ENCODE peak calls at places on chromosomes 1 and 21, in six cellular contexts. M, I, U, B, P and V are unnamed samples.

GRCh38 chr1:209607795-209608178 is 24.3 kb downstream of the CAMK1G start:
- DNase-seq in M (no peak), B (no peak), I (no peak), P (no peak), U (no peak), V (no peak)

GRCh38 chr1:21069549-21069948 is 107.1 kb downstream of the EIF4G3 start:
- DNase-seq in P (no peak), M (no peak), I (no peak), U (no peak), B (no peak), V (no peak)

GRCh38 chr1:145963218-145964019 is 956 bp downstream of the ANKRD34A start:
- DNase-seq in U (no peak), B (no peak), I (no peak), M (no peak), P (peak), V (no peak)

GRCh38 chr1:28775121-28775942 is 36.6 kb upstream of the OPRD1 start:
- DNase-seq in I (peak), U (peak), B (peak), M (peak), P (peak), V (peak)

GRCh38 chr1:119367332-119368124 is 1.1 kb upstream of the HAO2 start:
- DNase-seq in P (peak), M (no peak), U (no peak), I (no peak), B (no peak), V (no peak)

GRCh38 chr1:23837905-23838304 is 12.7 kb upstream of the HMGCL start:
- DNase-seq in B (no peak), M (peak), P (no peak), U (no peak), I (no peak), V (no peak)

GRCh38 chr1:212607924-212608208 is 695 bp upstream of the ATF3 start:
- DNase-seq in U (no peak), P (no peak), M (no peak), I (no peak), B (no peak), V (no peak)

GRCh38 chr1:8396083-8396911 is 78.4 kb downstream of the SLC45A1 start:
- DNase-seq in B (no peak), I (no peak), P (no peak), U (no peak), M (no peak), V (no peak)

GRCh38 chr1:25806418-25806817 is 6.4 kb downstream of the SELENON start:
- DNase-seq in B (no peak), U (no peak), P (no peak), I (no peak), M (peak), V (peak)

GRCh38 chr1:25958475-25958874 is 39.4 kb downstream of the PAFAH2 start:
- DNase-seq in B (no peak), U (no peak), I (no peak), P (no peak), M (no peak), V (no peak)

GRCh38 chr21:41411449-41412089 is 14.5 kb upstream of the MX1 start:
- DNase-seq in I (no peak), M (peak), U (no peak), P (peak), B (peak), V (no peak)

GRCh38 chr1:53552146-53552940 is 93.1 kb downstream of the DMRTB1 start:
- DNase-seq in M (no peak), U (no peak), I (no peak), P (no peak), B (no peak), V (no peak)

GRCh38 chr1:217089239-217090014 is 366.2 kb upstream of the ESRRG start:
- DNase-seq in P (peak), I (peak), M (peak), B (no peak), U (no peak), V (no peak)

GRCh38 chr1:113168946-113169345 is 95.9 kb downstream of the LRIG2 start:
- DNase-seq in M (peak), B (no peak), I (no peak), P (no peak), U (no peak), V (no peak)

GRCh38 chr21:25565272-25566199 is 41.7 kb downstream of the MRPL39 start:
- DNase-seq in P (no peak), I (no peak), M (no peak), B (no peak), U (no peak), V (no peak)

GRCh38 chr1:53084589-53084971 is 22.6 kb downstream of the PODN start:
- DNase-seq in P (no peak), B (no peak), M (no peak), U (no peak), I (no peak), V (no peak)

GRCh38 chr21:35002879-35003722 is 46.0 kb downstream of the RUNX1 start:
- DNase-seq in I (no peak), M (no peak), U (no peak), B (no peak), P (no peak), V (no peak)

GRCh38 chr1:47189844-47190562 is at the start of gene PDZK1IP1:
- DNase-seq in M (peak), U (no peak), B (peak), I (peak), P (peak), V (peak)

GRCh38 chr1:34845131-34845901 is 14.2 kb downstream of the SMIM12 start:
- DNase-seq in B (no peak), U (no peak), M (no peak), I (no peak), P (no peak), V (no peak)

GRCh38 chr1:245310605-245311531 is 156.1 kb downstream of the KIF26B start:
- DNase-seq in P (no peak), U (no peak), I (no peak), B (no peak), M (no peak), V (no peak)

GRCh38 chr1:173330149-173330951 is 123.2 kb upstream of the TNFSF4 start:
- DNase-seq in B (no peak), U (no peak), M (no peak), P (no peak), I (no peak), V (no peak)

GRCh38 chr1:112636597-112637256 is 17.1 kb downstream of the CAPZA1 start:
- DNase-seq in P (peak), U (no peak), M (no peak), B (no peak), I (no peak), V (no peak)

GRCh38 chr1:165843304-165843703 is 15.9 kb downstream of the UCK2 start:
- DNase-seq in P (no peak), M (no peak), B (no peak), U (no peak), I (no peak), V (no peak)

GRCh38 chr1:55974714-55975441 is 604.5 kb downstream of the PLPP3 start:
- DNase-seq in P (no peak), B (no peak), I (no peak), M (no peak), U (no peak), V (no peak)

GRCh38 chr21:22120616-22121266 is 1122.5 kb downstream of the NCAM2 start:
- DNase-seq in U (no peak), I (no peak), P (no peak), B (no peak), M (no peak), V (no peak)

GRCh38 chr1:27357281-27358037 is 9.3 kb downstream of the MAP3K6 start:
- DNase-seq in U (peak), P (peak), M (peak), I (peak), B (peak), V (peak)

GRCh38 chr1:65254320-65255087 is 54.8 kb upstream of the DNAJC6 start:
- DNase-seq in I (peak), P (peak), B (peak), U (peak), M (peak), V (peak)

GRCh38 chr1:94335950-94336349 is 82.2 kb upstream of the ABCD3 start:
- DNase-seq in P (peak), B (peak), I (peak), M (peak), U (no peak), V (peak)

GRCh38 chr1:155970531-155971167 is 7.7 kb downstream of the ARHGEF2 start:
- DNase-seq in M (no peak), I (no peak), B (peak), P (no peak), U (no peak), V (peak)

GRCh38 chr1:247360991-247361721 is 29.5 kb upstream of the ZNF496 start:
- DNase-seq in B (no peak), U (no peak), M (no peak), P (no peak), I (no peak), V (peak)

GRCh38 chr1:208654241-208654640 is 410.1 kb upstream of the PLXNA2 start:
- DNase-seq in U (no peak), P (peak), M (no peak), B (no peak), I (no peak), V (no peak)

GRCh38 chr1:67735806-67736627 is 51.0 kb downstream of the GADD45A start:
- DNase-seq in I (no peak), U (no peak), B (peak), M (peak), P (peak), V (peak)

GRCh38 chr1:246923482-246923881 is 8.3 kb downstream of the AHCTF1 start:
- DNase-seq in I (no peak), B (no peak), P (no peak), U (no peak), M (no peak), V (no peak)

GRCh38 chr1:244217711-244218110 is 166.6 kb downstream of the ZBTB18 start:
- DNase-seq in B (no peak), I (no peak), P (no peak), U (no peak), M (no peak), V (no peak)

GRCh38 chr1:21734526-21734925 is 48.4 kb downstream of the USP48 start:
- DNase-seq in B (no peak), I (no peak), M (no peak), U (no peak), P (no peak), V (no peak)

GRCh38 chr1:56411484-56412180 is 167.7 kb downstream of the PLPP3 start:
- DNase-seq in P (no peak), B (no peak), I (no peak), M (peak), U (no peak), V (peak)